ENCODE peak calls at places on chromosomes 5 and 9, in seven cellular contexts. One of them, this sample, is unnamed.

GRCh38 chr5:177529247-177529901 is 12.6 kb upstream of the DDX41 start:
- DNase-seq in heart left ventricle: peak; percentile 18
- DNase-seq in fibroblast of lung: no peak
- DNase-seq in CD8-positive, alpha-beta T cell: no peak
- DNase-seq in sigmoid colon: peak; percentile 40
- DNase-seq in breast epithelium: peak; percentile 17
- DNase-seq in left ventricle myocardium inferior: no peak
- DNase-seq in this sample: no peak

GRCh38 chr5:37005252-37005651 is 128.7 kb downstream of the NIPBL start:
- DNase-seq in heart left ventricle: no peak
- DNase-seq in fibroblast of lung: peak; percentile 81
- DNase-seq in CD8-positive, alpha-beta T cell: no peak
- DNase-seq in sigmoid colon: no peak
- DNase-seq in breast epithelium: no peak
- DNase-seq in left ventricle myocardium inferior: no peak
- DNase-seq in this sample: no peak

GRCh38 chr5:126809932-126810331 is 33.0 kb downstream of the LMNB1 start:
- DNase-seq in heart left ventricle: no peak
- DNase-seq in fibroblast of lung: no peak
- DNase-seq in CD8-positive, alpha-beta T cell: no peak
- DNase-seq in sigmoid colon: no peak
- DNase-seq in breast epithelium: no peak
- DNase-seq in left ventricle myocardium inferior: no peak
- DNase-seq in this sample: no peak

GRCh38 chr5:172920447-172920849 is 38.8 kb upstream of the RPL26L1 start:
- DNase-seq in heart left ventricle: no peak
- DNase-seq in fibroblast of lung: peak; percentile 99
- DNase-seq in CD8-positive, alpha-beta T cell: no peak
- DNase-seq in sigmoid colon: peak; percentile 91
- DNase-seq in breast epithelium: no peak
- DNase-seq in left ventricle myocardium inferior: no peak
- DNase-seq in this sample: no peak

GRCh38 chr5:132776077-132776931 is 735 bp downstream of the SEPTIN8 start:
- DNase-seq in heart left ventricle: peak; percentile 60
- DNase-seq in fibroblast of lung: peak; percentile 47
- DNase-seq in CD8-positive, alpha-beta T cell: no peak
- DNase-seq in sigmoid colon: peak; percentile 71
- DNase-seq in breast epithelium: no peak
- DNase-seq in left ventricle myocardium inferior: peak; percentile 36
- DNase-seq in this sample: no peak

GRCh38 chr5:73256462-73257260 is 83.7 kb downstream of the TMEM174 start:
- DNase-seq in heart left ventricle: no peak
- DNase-seq in fibroblast of lung: peak; percentile 41
- DNase-seq in CD8-positive, alpha-beta T cell: no peak
- DNase-seq in sigmoid colon: no peak
- DNase-seq in breast epithelium: no peak
- DNase-seq in left ventricle myocardium inferior: no peak
- DNase-seq in this sample: no peak

GRCh38 chr5:143153332-143154119 is 250.0 kb downstream of the NR3C1 start:
- DNase-seq in heart left ventricle: peak; percentile 49
- DNase-seq in fibroblast of lung: peak; percentile 91
- DNase-seq in CD8-positive, alpha-beta T cell: no peak
- DNase-seq in sigmoid colon: peak; percentile 93
- DNase-seq in breast epithelium: no peak
- DNase-seq in left ventricle myocardium inferior: peak; percentile 74
- DNase-seq in this sample: no peak

GRCh38 chr9:99823392-99824377 is 2.0 kb downstream of the NR4A3 start:
- DNase-seq in heart left ventricle: peak; percentile 47
- DNase-seq in fibroblast of lung: peak; percentile 38
- DNase-seq in CD8-positive, alpha-beta T cell: peak; percentile 65
- DNase-seq in sigmoid colon: peak; percentile 79
- DNase-seq in breast epithelium: no peak
- DNase-seq in left ventricle myocardium inferior: peak; percentile 17
- DNase-seq in this sample: peak; percentile 48

GRCh38 chr9:79501546-79501945 is 70.2 kb upstream of the TLE4 start:
- DNase-seq in heart left ventricle: no peak
- DNase-seq in fibroblast of lung: no peak
- DNase-seq in CD8-positive, alpha-beta T cell: no peak
- DNase-seq in sigmoid colon: no peak
- DNase-seq in breast epithelium: no peak
- DNase-seq in left ventricle myocardium inferior: no peak
- DNase-seq in this sample: no peak

GRCh38 chr9:15127831-15128230 is 179.2 kb downstream of the TTC39B start:
- DNase-seq in heart left ventricle: no peak
- DNase-seq in fibroblast of lung: no peak
- DNase-seq in CD8-positive, alpha-beta T cell: no peak
- DNase-seq in sigmoid colon: no peak
- DNase-seq in breast epithelium: no peak
- DNase-seq in left ventricle myocardium inferior: no peak
- DNase-seq in this sample: no peak

GRCh38 chr5:68898961-68899471 is 194.8 kb upstream of the SLC30A5 start:
- DNase-seq in heart left ventricle: no peak
- DNase-seq in fibroblast of lung: peak; percentile 83
- DNase-seq in CD8-positive, alpha-beta T cell: no peak
- DNase-seq in sigmoid colon: no peak
- DNase-seq in breast epithelium: no peak
- DNase-seq in left ventricle myocardium inferior: no peak
- DNase-seq in this sample: no peak

GRCh38 chr9:18492612-18493011 is 18.7 kb downstream of the ADAMTSL1 start:
- DNase-seq in heart left ventricle: no peak
- DNase-seq in fibroblast of lung: peak; percentile 71
- DNase-seq in CD8-positive, alpha-beta T cell: no peak
- DNase-seq in sigmoid colon: no peak
- DNase-seq in breast epithelium: no peak
- DNase-seq in left ventricle myocardium inferior: no peak
- DNase-seq in this sample: no peak

GRCh38 chr5:81922790-81923398 is 48.9 kb upstream of the ATG10 start:
- DNase-seq in heart left ventricle: no peak
- DNase-seq in fibroblast of lung: no peak
- DNase-seq in CD8-positive, alpha-beta T cell: no peak
- DNase-seq in sigmoid colon: no peak
- DNase-seq in breast epithelium: no peak
- DNase-seq in left ventricle myocardium inferior: no peak
- DNase-seq in this sample: no peak

GRCh38 chr5:102895976-102896375 is 140.9 kb downstream of the PAM start:
- DNase-seq in heart left ventricle: no peak
- DNase-seq in fibroblast of lung: no peak
- DNase-seq in CD8-positive, alpha-beta T cell: no peak
- DNase-seq in sigmoid colon: no peak
- DNase-seq in breast epithelium: no peak
- DNase-seq in left ventricle myocardium inferior: no peak
- DNase-seq in this sample: no peak

GRCh38 chr9:2012347-2012746 is 2.8 kb upstream of the SMARCA2 start:
- DNase-seq in heart left ventricle: no peak
- DNase-seq in fibroblast of lung: no peak
- DNase-seq in CD8-positive, alpha-beta T cell: no peak
- DNase-seq in sigmoid colon: no peak
- DNase-seq in breast epithelium: no peak
- DNase-seq in left ventricle myocardium inferior: no peak
- DNase-seq in this sample: no peak

GRCh38 chr9:90919883-90920282 is 118.3 kb downstream of the SYK start:
- DNase-seq in heart left ventricle: peak; percentile 86
- DNase-seq in fibroblast of lung: no peak
- DNase-seq in CD8-positive, alpha-beta T cell: no peak
- DNase-seq in sigmoid colon: no peak
- DNase-seq in breast epithelium: no peak
- DNase-seq in left ventricle myocardium inferior: peak; percentile 48
- DNase-seq in this sample: no peak

GRCh38 chr9:101312661-101313060 is 72.1 kb downstream of the BAAT start:
- DNase-seq in heart left ventricle: no peak
- DNase-seq in fibroblast of lung: no peak
- DNase-seq in CD8-positive, alpha-beta T cell: no peak
- DNase-seq in sigmoid colon: no peak
- DNase-seq in breast epithelium: no peak
- DNase-seq in left ventricle myocardium inferior: no peak
- DNase-seq in this sample: no peak

DNA sequence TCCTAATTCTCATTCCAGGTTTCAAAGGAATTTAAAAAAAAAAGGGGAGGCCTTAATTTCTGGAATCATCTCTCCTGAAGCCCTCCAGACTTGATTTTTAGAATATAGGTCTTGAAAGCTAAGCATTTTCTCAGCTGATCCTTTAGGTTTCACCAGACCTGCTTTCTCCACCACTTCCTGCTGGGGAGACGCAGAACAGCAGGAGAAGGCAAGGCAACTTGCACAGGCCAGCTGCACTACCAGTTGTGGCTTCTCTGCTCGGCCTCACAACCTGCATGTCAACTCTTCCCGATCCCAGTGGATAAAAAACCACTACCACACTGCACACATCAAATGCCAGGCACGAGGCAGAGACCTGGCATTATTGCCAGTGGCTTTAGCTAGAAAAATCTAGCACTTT is 119.8 kb downstream of the SIL1 start:
- DNase-seq in heart left ventricle: no peak
- DNase-seq in fibroblast of lung: no peak
- DNase-seq in CD8-positive, alpha-beta T cell: no peak
- DNase-seq in sigmoid colon: no peak
- DNase-seq in breast epithelium: no peak
- DNase-seq in left ventricle myocardium inferior: no peak
- DNase-seq in this sample: no peak
- TF ChIP-seq CTCF in heart left ventricle: no peak
- TF ChIP-seq CTCF in fibroblast of lung: no peak
- TF ChIP-seq CTCF in CD8-positive, alpha-beta T cell: no peak
- TF ChIP-seq CTCF in sigmoid colon: no peak
- TF ChIP-seq CTCF in breast epithelium: no peak
- TF ChIP-seq CTCF in left ventricle myocardium inferior: no peak
- TF ChIP-seq CTCF in this sample: no peak

DNA sequence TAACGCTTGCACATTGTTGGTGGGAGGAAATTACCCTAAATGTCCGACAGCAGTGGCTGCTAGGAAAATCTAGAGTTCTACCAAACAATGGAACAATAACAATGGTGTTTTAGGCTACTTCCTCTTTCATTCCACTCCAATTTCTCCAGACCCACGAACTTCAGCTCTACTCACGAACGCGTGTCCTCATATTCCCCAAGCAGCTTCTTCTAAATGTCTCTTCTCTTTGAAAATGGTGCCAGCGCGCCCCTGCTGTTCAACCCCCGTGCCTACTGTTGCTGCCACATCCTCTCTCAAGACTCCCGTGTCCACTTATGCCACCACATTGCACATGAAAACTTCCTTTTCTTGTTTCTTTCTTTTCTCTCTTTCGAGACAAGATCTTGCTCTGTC is 25.6 kb downstream of the OR2V2 start:
- DNase-seq in heart left ventricle: no peak
- DNase-seq in fibroblast of lung: no peak
- DNase-seq in CD8-positive, alpha-beta T cell: no peak
- DNase-seq in sigmoid colon: no peak
- DNase-seq in breast epithelium: no peak
- DNase-seq in left ventricle myocardium inferior: no peak
- DNase-seq in this sample: no peak
- TF ChIP-seq CTCF in heart left ventricle: peak; percentile 7
- TF ChIP-seq CTCF in fibroblast of lung: no peak
- TF ChIP-seq CTCF in CD8-positive, alpha-beta T cell: no peak
- TF ChIP-seq CTCF in sigmoid colon: no peak
- TF ChIP-seq CTCF in breast epithelium: no peak
- TF ChIP-seq CTCF in left ventricle myocardium inferior: no peak
- TF ChIP-seq CTCF in this sample: no peak

DNA sequence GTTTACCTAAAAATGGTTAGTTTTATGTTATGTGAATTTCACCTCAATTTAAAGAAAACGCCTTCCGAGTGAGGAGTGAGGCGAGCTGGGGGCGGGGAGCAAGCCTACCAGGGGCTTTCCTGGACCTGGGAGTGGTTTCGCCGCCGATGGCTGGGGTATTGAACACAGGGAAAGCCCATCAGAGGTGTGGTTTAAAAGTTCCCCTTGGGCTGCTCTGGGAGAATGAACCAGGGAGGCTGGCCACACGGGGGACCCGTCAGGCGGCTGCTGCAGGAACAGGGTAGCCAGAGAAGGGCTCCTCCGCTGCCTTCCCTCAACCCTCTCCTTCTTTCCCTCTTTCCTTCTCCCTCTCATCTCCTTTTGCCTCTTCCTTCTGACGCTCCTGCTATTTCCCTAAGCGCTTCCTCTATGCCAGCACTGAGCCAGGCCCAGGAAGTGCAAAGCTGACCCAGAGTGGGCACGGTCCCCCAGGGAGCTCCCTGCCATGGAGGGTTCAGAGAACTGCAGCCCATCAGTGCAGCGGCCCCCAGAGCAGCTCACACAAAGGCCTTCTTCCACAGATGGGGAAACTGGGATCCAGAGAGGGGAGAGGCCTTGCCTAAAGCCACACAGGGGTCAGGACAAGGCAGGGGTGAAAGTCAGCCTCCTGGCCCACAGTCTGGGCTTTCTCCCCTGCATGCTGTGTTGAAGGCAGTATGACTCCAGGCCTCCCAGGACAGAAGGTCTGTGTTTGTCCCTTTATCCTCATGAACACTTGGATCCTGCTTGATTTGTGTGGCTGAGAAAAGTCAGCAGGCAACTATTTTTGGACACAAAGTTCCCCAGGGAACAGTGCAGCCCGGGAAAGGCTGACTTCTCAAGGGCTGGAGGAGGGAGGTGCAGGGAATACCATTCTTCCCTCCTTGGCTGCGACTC is 4.6 kb downstream of the AKNA start:
- DNase-seq in heart left ventricle: peak; percentile 64
- DNase-seq in fibroblast of lung: peak; percentile 27
- DNase-seq in CD8-positive, alpha-beta T cell: peak; percentile 91
- DNase-seq in sigmoid colon: peak; percentile 83
- DNase-seq in breast epithelium: no peak
- DNase-seq in left ventricle myocardium inferior: no peak
- DNase-seq in this sample: peak; percentile 61
- TF ChIP-seq CTCF in heart left ventricle: no peak
- TF ChIP-seq CTCF in fibroblast of lung: no peak
- TF ChIP-seq CTCF in CD8-positive, alpha-beta T cell: peak; percentile 18
- TF ChIP-seq CTCF in sigmoid colon: no peak
- TF ChIP-seq CTCF in breast epithelium: no peak
- TF ChIP-seq CTCF in left ventricle myocardium inferior: peak; percentile 11
- TF ChIP-seq CTCF in this sample: no peak

GRCh38 chr5:167261309-167262100 is 1029.9 kb upstream of the WWC1 start:
- DNase-seq in heart left ventricle: no peak
- DNase-seq in fibroblast of lung: no peak
- DNase-seq in CD8-positive, alpha-beta T cell: no peak
- DNase-seq in sigmoid colon: no peak
- DNase-seq in breast epithelium: no peak
- DNase-seq in left ventricle myocardium inferior: no peak
- DNase-seq in this sample: no peak
- TF ChIP-seq CTCF in heart left ventricle: no peak
- TF ChIP-seq CTCF in fibroblast of lung: peak; percentile 22
- TF ChIP-seq CTCF in CD8-positive, alpha-beta T cell: no peak
- TF ChIP-seq CTCF in sigmoid colon: no peak
- TF ChIP-seq CTCF in breast epithelium: no peak
- TF ChIP-seq CTCF in left ventricle myocardium inferior: no peak
- TF ChIP-seq CTCF in this sample: peak; percentile 47

This sample was measured in right lobe of liver.